ENCODE peak calls at places on chromosomes 7 and 10, in four cellular contexts. J is tibial nerve, T is neural progenitor cell, H is uterus. S is an unnamed sample.

GRCh38 chr10:99429521-99430095 is 816 bp downstream of the GOT1 start:
- DNase-seq in J (no peak), T (no peak), H (no peak), S (no peak)

GRCh38 chr10:71429929-71430328 is 33.2 kb downstream of the CDH23 start:
- DNase-seq in J (no peak), T (peak; percentile 60), H (no peak), S (no peak)

GRCh38 chr10:50807851-50808776 is 68.4 kb downstream of the ASAH2B start:
- DNase-seq in J (no peak), T (peak; percentile 13), H (no peak), S (no peak)

GRCh38 chr10:49661291-49661856 is 18.1 kb upstream of the C10orf53 start:
- DNase-seq in J (no peak), T (no peak), H (no peak), S (no peak)

GRCh38 chr10:78341953-78342614 is 308.4 kb downstream of the RPS24 start:
- DNase-seq in J (no peak), T (no peak), H (peak; percentile 4), S (no peak)

GRCh38 chr7:150945853-150946825 is 32.0 kb downstream of the KCNH2 start:
- DNase-seq in J (peak; percentile 15), T (no peak), H (no peak), S (no peak)

GRCh38 chr10:5234106-5234877 is 37.7 kb downstream of the AKR1C4 start:
- DNase-seq in J (peak; percentile 51), T (no peak), H (no peak), S (no peak)

GRCh38 chr10:26215923-26216576 is 524 bp upstream of the GAD2 start:
- DNase-seq in J (no peak), T (peak; percentile 90), H (no peak), S (no peak)

GRCh38 chr10:97508342-97508741 is 9.6 kb downstream of the UBTD1 start:
- DNase-seq in J (no peak), T (no peak), H (no peak), S (no peak)

GRCh38 chr7:43491984-43492383 is 90.9 kb upstream of the STK17A start:
- DNase-seq in J (no peak), T (no peak), H (no peak), S (no peak)

GRCh38 chr10:84097787-84098353 is 41.4 kb upstream of the GHITM start:
- DNase-seq in J (no peak), T (peak; percentile 63), H (no peak), S (no peak)

GRCh38 chr7:893686-894085 is 17.3 kb downstream of the GET4 start:
- DNase-seq in J (no peak), T (no peak), H (no peak), S (no peak)

GRCh38 chr7:6653101-6653995 is 16.2 kb downstream of the ZNF316 start:
- DNase-seq in J (no peak), T (no peak), H (no peak), S (no peak)

GRCh38 chr10:47033541-47034270 is 122.5 kb downstream of the PTPN20 start:
- DNase-seq in J (no peak), T (no peak), H (peak; percentile 4), S (no peak)

GRCh38 chr7:36284470-36284869 is 105.2 kb upstream of the ANLN start:
- DNase-seq in J (no peak), T (peak; percentile 53), H (no peak), S (no peak)

GRCh38 chr10:26087666-26088065 is 128.9 kb upstream of the GAD2 start:
- DNase-seq in J (no peak), T (no peak), H (no peak), S (no peak)

GRCh38 chr10:80599424-80599847 is 61.7 kb downstream of the SH2D4B start:
- DNase-seq in J (no peak), T (peak; percentile 90), H (no peak), S (no peak)

GRCh38 chr10:29841724-29842649 is 207.2 kb upstream of the SVIL start:
- DNase-seq in J (no peak), T (peak; percentile 16), H (peak; percentile 60), S (no peak)

GRCh38 chr7:47915066-47915976 is 32.9 kb downstream of the PKD1L1 start:
- DNase-seq in J (no peak), T (no peak), H (no peak), S (no peak)

GRCh38 chr10:122374246-122374858 is at the start of gene PLEKHA1:
- DNase-seq in J (peak; percentile 80), T (peak; percentile 98), H (peak; percentile 96), S (peak; percentile 95)

GRCh38 chr10:114603303-114603702 is 54.8 kb downstream of the ABLIM1 start:
- DNase-seq in J (no peak), T (no peak), H (no peak), S (no peak)

GRCh38 chr10:115606727-115607126 is 513.6 kb downstream of the ATRNL1 start:
- DNase-seq in J (no peak), T (no peak), H (no peak), S (no peak)

GRCh38 chr7:46508541-46508940 is 587.5 kb upstream of the IGFBP3 start:
- DNase-seq in J (no peak), T (no peak), H (no peak), S (no peak)

GRCh38 chr7:141731476-141732149 is 6.5 kb upstream of the SSBP1 start:
- DNase-seq in J (no peak), T (no peak), H (no peak), S (no peak)

GRCh38 chr10:116627386-116627933 is 6.7 kb downstream of the PNLIPRP2 start:
- DNase-seq in J (no peak), T (peak; percentile 88), H (no peak), S (no peak)

GRCh38 chr10:45160266-45160665 is 155.1 kb downstream of the OR13A1 start:
- DNase-seq in J (no peak), T (no peak), H (no peak), S (no peak)

GRCh38 chr10:9289811-9290210 is 1235.3 kb downstream of the GATA3 start:
- DNase-seq in J (no peak), T (no peak), H (no peak), S (no peak)

GRCh38 chr10:60466267-60467201 is 76.9 kb upstream of the ANK3 start:
- DNase-seq in J (no peak), T (no peak), H (no peak), S (no peak)

GRCh38 chr7:113159746-113160339 is 41.5 kb upstream of the SMIM30 start:
- DNase-seq in J (no peak), T (peak; percentile 63), H (no peak), S (no peak)

GRCh38 chr10:73039635-73040034 is 57.0 kb downstream of the P4HA1 start:
- DNase-seq in J (no peak), T (no peak), H (no peak), S (no peak)

GRCh38 chr7:1228535-1229333 is 3.9 kb upstream of the UNCX start:
- DNase-seq in J (no peak), T (no peak), H (no peak), S (no peak)

GRCh38 chr7:5678295-5679046 is 103.0 kb downstream of the RNF216 start:
- DNase-seq in J (no peak), T (no peak), H (no peak), S (no peak)

GRCh38 chr10:132861884-132862461 is 76.0 kb upstream of the NKX6-2 start:
- DNase-seq in J (no peak), T (no peak), H (peak; percentile 10), S (no peak)

GRCh38 chr10:108982141-108982540 is 941.2 kb downstream of the XPNPEP1 start:
- DNase-seq in J (no peak), T (no peak), H (no peak), S (no peak)

GRCh38 chr7:105589221-105590077 is 8.2 kb upstream of the EFCAB10 start:
- DNase-seq in J (peak; percentile 40), T (peak; percentile 80), H (no peak), S (peak; percentile 91)

GRCh38 chr10:16417341-16417740 is 19.5 kb upstream of the PTER start:
- DNase-seq in J (no peak), T (no peak), H (no peak), S (no peak)

GRCh38 chr7:55127622-55128081 is 108.8 kb downstream of the EGFR start:
- DNase-seq in J (no peak), T (no peak), H (no peak), S (no peak)
- H3K27ac ChIP-seq in J (peak overlapping the region; percentile 48), T (no peak overlapping the region), H (peak overlapping the region; percentile 92), S (peak overlapping the region; percentile 11)

GRCh38 chr7:116512524-116513188 is 12.2 kb upstream of the CAV1 start:
- DNase-seq in J (no peak), T (no peak), H (no peak), S (no peak)
- H3K27ac ChIP-seq in J (peak overlapping the region; percentile 51), T (no peak overlapping the region), H (peak overlapping the region; percentile 75), S (peak overlapping the region; percentile 67)

DNA sequence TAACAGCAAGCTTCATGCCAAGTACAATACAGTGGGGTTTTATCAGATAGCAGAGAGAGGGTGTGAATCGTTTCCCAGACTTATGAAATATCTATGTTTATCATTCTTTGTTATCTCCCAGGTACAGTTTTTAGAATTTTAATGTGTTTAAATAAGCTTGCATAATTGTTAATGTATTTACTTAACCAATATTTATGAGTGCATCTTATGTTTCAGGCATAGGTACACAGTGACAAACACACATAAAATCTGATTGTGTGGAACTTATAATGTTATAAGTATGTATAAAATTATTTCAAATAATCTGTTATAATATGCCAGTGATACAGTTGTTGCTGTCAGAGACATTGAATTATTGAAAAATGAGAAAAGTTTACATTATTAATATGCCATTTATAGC is 1011.4 kb upstream of the C7orf33 start:
- DNase-seq in J (no peak), T (no peak), H (no peak), S (no peak)
- H3K27ac ChIP-seq in J (no peak overlapping the region), T (no peak overlapping the region), H (no peak overlapping the region), S (no peak overlapping the region)

DNA sequence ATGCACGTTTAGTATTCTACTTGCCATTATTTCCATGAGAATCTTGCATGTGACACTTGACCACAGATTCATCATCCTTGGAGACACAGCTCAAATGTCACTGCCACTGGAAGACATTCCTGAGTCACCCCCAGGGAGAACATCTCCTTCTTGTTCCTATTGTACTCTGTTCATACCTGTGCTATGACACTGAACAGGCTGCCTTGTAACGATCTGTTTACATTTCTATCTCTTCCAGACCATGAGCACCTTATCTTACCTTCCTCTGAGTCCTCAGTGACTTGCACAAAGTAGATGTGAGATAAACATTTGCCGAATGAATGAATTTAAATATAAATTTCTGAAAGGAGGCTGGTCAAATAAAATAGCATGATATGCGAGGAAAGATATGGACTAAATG is 331.9 kb upstream of the LRRN3 start:
- DNase-seq in J (no peak), T (no peak), H (no peak), S (no peak)
- H3K27ac ChIP-seq in J (no peak overlapping the region), T (no peak overlapping the region), H (no peak overlapping the region), S (no peak overlapping the region)

GRCh38 chr7:81743665-81744064 is 26.2 kb downstream of the HGF start:
- DNase-seq in J (no peak), T (no peak), H (no peak), S (no peak)
- H3K27ac ChIP-seq in J (no peak overlapping the region), T (no peak overlapping the region), H (no peak overlapping the region), S (no peak overlapping the region)

DNA sequence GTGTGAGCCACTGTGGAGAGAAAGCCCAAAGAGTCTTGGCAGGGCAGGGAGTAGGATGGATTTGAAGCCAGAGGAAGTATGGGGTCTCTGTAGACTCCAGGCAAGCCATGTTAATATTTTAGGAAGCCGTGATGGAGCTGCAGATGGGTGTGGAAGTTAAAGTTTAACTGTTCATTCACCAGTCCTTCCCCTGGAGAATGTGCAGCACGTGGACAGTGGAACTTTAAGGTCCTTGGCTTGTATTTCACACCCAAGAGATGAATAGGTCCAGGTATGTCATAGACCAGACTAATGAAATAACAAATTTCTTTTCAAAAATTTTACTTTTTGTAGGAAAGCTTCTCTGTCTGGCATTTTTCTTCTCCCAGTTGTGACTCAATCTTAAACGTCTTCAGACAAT is 54.2 kb downstream of the TCF7L2 start:
- DNase-seq in J (no peak), T (no peak), H (no peak), S (no peak)
- H3K27ac ChIP-seq in J (no peak overlapping the region), T (no peak overlapping the region), H (no peak overlapping the region), S (peak overlapping the region; percentile 89)